ENCODE peak calls at places on chromosomes 6 and 20, in eight cellular contexts. N is keratinocyte, K is H9, A is upper lobe of left lung, S is sigmoid colon, T is psoas muscle, P is A549, Q is stomach. D is an unnamed sample. For H3K4me1, the result is how much of the 10 kb centered on the place peaks cover.

GRCh38 chr20:60446273-60447111 is 488.3 kb downstream of the CDH26 start:
- DNase-seq in N (no peak), K (no peak), A (no peak), S (no peak), T (no peak), P (no peak), Q (no peak), D (no peak)

GRCh38 chr20:16367948-16368560 is 205.2 kb downstream of the KIF16B start:
- DNase-seq in N (no peak), K (no peak), A (no peak), S (no peak), T (no peak), P (no peak), Q (no peak), D (no peak)

GRCh38 chr6:157002795-157003194 is 225.6 kb downstream of the ARID1B start:
- DNase-seq in N (no peak), K (no peak), A (no peak), S (no peak), T (no peak), P (no peak), Q (no peak), D (no peak)

GRCh38 chr6:38610050-38610619 is 29.6 kb downstream of the BTBD9 start:
- DNase-seq in N (no peak), K (no peak), A (no peak), S (no peak), T (no peak), P (no peak), Q (no peak), D (no peak)

GRCh38 chr6:118864330-118865166 is 29.4 kb upstream of the ASF1A start:
- DNase-seq in N (no peak), K (no peak), A (no peak), S (no peak), T (no peak), P (no peak), Q (no peak), D (no peak)

GRCh38 chr20:13995841-13996240 is 525 bp downstream of the MACROD2 start:
- DNase-seq in N (no peak), K (peak), A (peak), S (peak), T (peak), P (peak), Q (peak), D (peak)

GRCh38 chr6:35411066-35411465 is 41.1 kb upstream of the FANCE start:
- DNase-seq in N (no peak), K (no peak), A (no peak), S (no peak), T (no peak), P (no peak), Q (no peak), D (no peak)

GRCh38 chr20:33650111-33650752 is 11.9 kb upstream of the C20orf144 start:
- DNase-seq in N (no peak), K (no peak), A (no peak), S (peak), T (no peak), P (no peak), Q (no peak), D (peak)

GRCh38 chr20:23228912-23229311 is 121.7 kb upstream of the NXT1 start:
- DNase-seq in N (no peak), K (no peak), A (no peak), S (no peak), T (no peak), P (no peak), Q (no peak), D (no peak)

GRCh38 chr20:19257865-19258264 is 45.4 kb downstream of the SLC24A3 start:
- DNase-seq in N (no peak), K (peak), A (no peak), S (no peak), T (no peak), P (no peak), Q (no peak), D (no peak)

GRCh38 chr6:125099211-125100017 is 54.2 kb upstream of the TPD52L1 start:
- DNase-seq in N (no peak), K (peak), A (peak), S (peak), T (peak), P (peak), Q (peak), D (peak)

GRCh38 chr6:14031516-14031915 is 86.1 kb upstream of the CD83 start:
- DNase-seq in N (no peak), K (no peak), A (no peak), S (no peak), T (no peak), P (no peak), Q (no peak), D (no peak)

GRCh38 chr6:139060332-139060731 is 31.8 kb downstream of the ABRACL start:
- DNase-seq in N (no peak), K (no peak), A (no peak), S (no peak), T (no peak), P (no peak), Q (no peak), D (no peak)

GRCh38 chr20:36281785-36282380 is 24.3 kb upstream of the DLGAP4 start:
- DNase-seq in N (no peak), K (no peak), A (no peak), S (peak), T (peak), P (no peak), Q (no peak), D (no peak)

GRCh38 chr6:150813319-150813992 is 52.0 kb upstream of the MTHFD1L start:
- DNase-seq in N (no peak), K (no peak), A (no peak), S (no peak), T (no peak), P (no peak), Q (no peak), D (peak)

GRCh38 chr20:54107600-54108393 is 37.4 kb upstream of the BCAS1 start:
- DNase-seq in N (no peak), K (no peak), A (no peak), S (no peak), T (no peak), P (peak), Q (no peak), D (peak)

GRCh38 chr6:10269814-10270472 is 144.9 kb downstream of the TFAP2A start:
- DNase-seq in N (peak), K (no peak), A (no peak), S (no peak), T (no peak), P (peak), Q (no peak), D (no peak)

GRCh38 chr6:163490826-163491577 is 76.5 kb downstream of the QKI start:
- DNase-seq in N (no peak), K (no peak), A (peak), S (peak), T (peak), P (peak), Q (peak), D (peak)

GRCh38 chr6:61711849-61712248 is 574.2 kb downstream of the KHDRBS2 start:
- DNase-seq in N (no peak), K (peak), A (no peak), S (no peak), T (no peak), P (no peak), Q (no peak), D (no peak)

GRCh38 chr6:104908431-104909139 is 48.3 kb upstream of the LIN28B start:
- DNase-seq in N (no peak), K (no peak), A (no peak), S (no peak), T (no peak), P (no peak), Q (no peak), D (no peak)
- H3K4me1 ChIP-seq in N (under half), K (under half), A (under half), S (under half), T (under half), P (under half), Q (under half), D (under half)

GRCh38 chr6:36662380-36662779 is 16.1 kb upstream of the CDKN1A start:
- DNase-seq in N (no peak), K (no peak), A (no peak), S (no peak), T (no peak), P (no peak), Q (no peak), D (no peak)
- H3K4me1 ChIP-seq in N (under half), K (under half), A (under half), S (under half), T (under half), P (under half), Q (under half), D (under half)

GRCh38 chr6:12009904-12010634 is 2.0 kb upstream of the HIVEP1 start:
- DNase-seq in N (no peak), K (no peak), A (no peak), S (no peak), T (no peak), P (no peak), Q (no peak), D (no peak)

GRCh38 chr6:12010635-12011275 is 1.4 kb upstream of the HIVEP1 start:
- DNase-seq in N (no peak), K (peak), A (peak), S (peak), T (peak), P (peak), Q (peak), D (peak)

GRCh38 chr6:12008366-12009179 is 3.5 kb upstream of the HIVEP1 start:
- DNase-seq in N (no peak), K (peak), A (peak), S (peak), T (peak), P (peak), Q (peak), D (peak)

GRCh38 chr6:12009180-12009748 is 2.8 kb upstream of the HIVEP1 start:
- DNase-seq in N (no peak), K (no peak), A (no peak), S (no peak), T (no peak), P (no peak), Q (peak), D (no peak)

GRCh38 chr6:12007915-12008286 is 4.2 kb upstream of the HIVEP1 start:
- DNase-seq in N (no peak), K (no peak), A (no peak), S (no peak), T (no peak), P (no peak), Q (no peak), D (no peak)
- H3K4me1 ChIP-seq in N (under half), K (under half), A (under half), S (under half), T (under half), P (under half), Q (under half), D (under half)

GRCh38 chr6:15264412-15264811 is 18.5 kb downstream of the JARID2 start:
- DNase-seq in N (no peak), K (no peak), A (no peak), S (no peak), T (no peak), P (no peak), Q (no peak), D (no peak)
- H3K4me1 ChIP-seq in N (under half), K (under half), A (half or more), S (under half), T (half or more), P (under half), Q (half or more), D (under half)

GRCh38 chr6:51323056-51323455 is 504.4 kb downstream of the TFAP2B start:
- DNase-seq in N (no peak), K (no peak), A (no peak), S (no peak), T (no peak), P (no peak), Q (no peak), D (no peak)
- H3K4me1 ChIP-seq in N (under half), K (under half), A (under half), S (under half), T (under half), P (under half), Q (under half), D (under half)

DNA sequence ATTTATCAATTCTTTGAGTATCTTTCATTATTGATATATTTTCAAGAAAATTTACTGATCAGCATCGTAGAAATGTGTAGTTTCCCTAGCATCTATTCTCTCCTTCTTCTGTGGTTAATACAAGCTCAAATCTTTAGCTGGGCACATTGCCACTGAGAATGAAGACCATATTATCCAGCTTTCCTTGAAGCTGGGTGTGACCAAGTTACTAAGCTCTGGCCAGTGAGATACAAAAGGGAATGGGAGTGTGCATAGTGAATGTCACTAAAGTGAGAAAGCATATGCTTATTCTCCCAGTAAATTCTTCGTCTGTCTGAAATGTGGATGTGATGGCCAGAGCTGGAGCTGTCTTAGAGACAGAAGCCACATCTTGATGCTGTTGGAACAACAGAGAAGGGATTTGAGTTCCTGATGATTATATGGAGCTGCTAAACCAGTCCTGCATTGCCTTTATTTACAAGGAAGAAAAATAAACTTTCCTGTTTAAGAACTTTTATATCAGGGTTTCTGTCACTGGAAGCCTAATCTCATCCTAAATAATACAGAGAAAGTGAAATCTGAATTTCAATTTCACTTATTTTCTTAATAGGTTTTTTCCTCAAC is 60.1 kb downstream of the SESN1 start:
- DNase-seq in N (no peak), K (no peak), A (no peak), S (no peak), T (no peak), P (no peak), Q (no peak), D (no peak)
- H3K4me1 ChIP-seq in N (under half), K (under half), A (under half), S (under half), T (half or more), P (under half), Q (under half), D (under half)

GRCh38 chr6:129680633-129681032 is 29.3 kb downstream of the ARHGAP18 start:
- DNase-seq in N (no peak), K (no peak), A (no peak), S (no peak), T (no peak), P (no peak), Q (no peak), D (no peak)

GRCh38 chr6:129684323-129684884 is 25.6 kb downstream of the ARHGAP18 start:
- DNase-seq in N (no peak), K (no peak), A (no peak), S (no peak), T (no peak), P (no peak), Q (no peak), D (no peak)

GRCh38 chr6:129684903-129685639 is 24.9 kb downstream of the ARHGAP18 start:
- DNase-seq in N (no peak), K (no peak), A (no peak), S (no peak), T (no peak), P (no peak), Q (no peak), D (no peak)

GRCh38 chr6:129685640-129686031 is 24.3 kb downstream of the ARHGAP18 start:
- DNase-seq in N (no peak), K (no peak), A (no peak), S (no peak), T (no peak), P (no peak), Q (no peak), D (no peak)

GRCh38 chr6:129683606-129684322 is 26.2 kb downstream of the ARHGAP18 start:
- DNase-seq in N (peak), K (no peak), A (peak), S (peak), T (peak), P (peak), Q (peak), D (peak)
- H3K4me1 ChIP-seq in N (half or more), K (under half), A (half or more), S (under half), T (half or more), P (half or more), Q (under half), D (under half)